ENCODE peak calls at places on chromosome X, in four cellular contexts. A is nephron progenitor cell, X is left lung, C is heart left ventricle. O is an unnamed sample.

GRCh38 chrX:9785944-9786741 is at the start of gene SHROOM2:
- DNase-seq in A (peak; percentile 68), X (peak; percentile 56), C (no peak), O (no peak)

GRCh38 chrX:119709630-119710029 is 16.7 kb upstream of the SEPTIN6 start:
- DNase-seq in X (no peak), A (no peak), C (no peak), O (no peak)

GRCh38 chrX:41559662-41560061 is 112.5 kb downstream of the NYX start:
- DNase-seq in A (no peak), C (peak; percentile 35), X (no peak), O (peak; percentile 38)

GRCh38 chrX:63430026-63430425 is 78.9 kb upstream of the SPIN4 start:
- DNase-seq in C (no peak), A (no peak), X (no peak), O (no peak)

GRCh38 chrX:137565921-137566745 is at the start of gene ZIC3:
- DNase-seq in A (peak; percentile 80), X (peak; percentile 76), C (peak; percentile 58), O (peak; percentile 29)

GRCh38 chrX:139559383-139560042 is 29.0 kb downstream of the F9 start:
- DNase-seq in C (peak; percentile 16), A (peak; percentile 21), X (no peak), O (no peak)

GRCh38 chrX:119696251-119696890 is 3.4 kb upstream of the SEPTIN6 start:
- DNase-seq in C (no peak), A (no peak), X (no peak), O (no peak)

GRCh38 chrX:40106677-40107290 is 9.0 kb upstream of the BCOR start:
- DNase-seq in C (no peak), X (no peak), A (no peak), O (no peak)

GRCh38 chrX:1659664-1660461 is 45.0 kb downstream of the ASMT start:
- DNase-seq in X (no peak), C (no peak), A (no peak), O (no peak)

GRCh38 chrX:41556958-41557357 is 109.8 kb downstream of the NYX start:
- DNase-seq in C (no peak), X (no peak), A (no peak), O (no peak)

GRCh38 chrX:46912673-46913491 is 661 bp downstream of the JADE3 start:
- DNase-seq in A (peak; percentile 61), X (peak; percentile 82), C (peak; percentile 23), O (peak; percentile 41)

GRCh38 chrX:41491267-41492004 is 44.3 kb downstream of the NYX start:
- DNase-seq in C (no peak), X (no peak), A (no peak), O (no peak)

GRCh38 chrX:109475174-109475891 is 6.6 kb downstream of the GUCY2F start:
- DNase-seq in A (peak; percentile 71), X (peak; percentile 2), C (peak; percentile 17), O (no peak)

GRCh38 chrX:109472939-109473713 is 8.8 kb downstream of the GUCY2F start:
- DNase-seq in A (peak; percentile 60), C (no peak), X (no peak), O (no peak)
- TF ChIP-seq CTCF in A (peak; percentile 59), C (no peak), X (no peak), O (no peak)

GRCh38 chrX:100911731-100912130 is 17.0 kb downstream of the XKRX start:
- DNase-seq in X (no peak), A (no peak), C (no peak), O (no peak)
- TF ChIP-seq CTCF in X (no peak), A (no peak), C (no peak), O (no peak)

GRCh38 chrX:131826572-131826971 is 196.5 kb upstream of the STK26 start:
- DNase-seq in C (no peak), X (no peak), A (no peak), O (no peak)

GRCh38 chrX:131828482-131828881 is 194.6 kb upstream of the STK26 start:
- DNase-seq in C (no peak), A (no peak), X (no peak), O (no peak)

GRCh38 chrX:131827935-131828334 is 195.2 kb upstream of the STK26 start:
- DNase-seq in A (peak; percentile 26), C (no peak), X (no peak), O (no peak)

GRCh38 chrX:131831185-131831520 is 191.9 kb upstream of the STK26 start:
- DNase-seq in A (no peak), C (no peak), X (no peak), O (no peak)

GRCh38 chrX:131830400-131831184 is 192.5 kb upstream of the STK26 start:
- DNase-seq in X (no peak), A (peak; percentile 80), C (peak; percentile 64), O (peak; percentile 83)
- TF ChIP-seq CTCF in X (peak; percentile 38), A (peak; percentile 62), C (peak; percentile 75), O (peak; percentile 52)

GRCh38 chrX:146707781-146708180 is 101.8 kb upstream of the CXorf51B start:
- DNase-seq in X (no peak), A (no peak), C (no peak), O (no peak)
- TF ChIP-seq CTCF in X (no peak), A (no peak), C (no peak), O (no peak)

GRCh38 chrX:80808160-80808735 is 1.4 kb downstream of the BRWD3 start:
- DNase-seq in C (peak; percentile 79), X (no peak), A (peak; percentile 52), O (peak; percentile 63)

GRCh38 chrX:80808854-80809493 is 703 bp downstream of the BRWD3 start:
- DNase-seq in C (peak; percentile 18), X (no peak), A (peak; percentile 10), O (peak; percentile 6)

GRCh38 chrX:80816051-80816450 is 6.4 kb upstream of the BRWD3 start:
- DNase-seq in C (no peak), A (no peak), X (no peak), O (no peak)

GRCh38 chrX:80810365-80810978 is 795 bp upstream of the BRWD3 start:
- DNase-seq in X (no peak), A (no peak), C (no peak), O (no peak)

DNA sequence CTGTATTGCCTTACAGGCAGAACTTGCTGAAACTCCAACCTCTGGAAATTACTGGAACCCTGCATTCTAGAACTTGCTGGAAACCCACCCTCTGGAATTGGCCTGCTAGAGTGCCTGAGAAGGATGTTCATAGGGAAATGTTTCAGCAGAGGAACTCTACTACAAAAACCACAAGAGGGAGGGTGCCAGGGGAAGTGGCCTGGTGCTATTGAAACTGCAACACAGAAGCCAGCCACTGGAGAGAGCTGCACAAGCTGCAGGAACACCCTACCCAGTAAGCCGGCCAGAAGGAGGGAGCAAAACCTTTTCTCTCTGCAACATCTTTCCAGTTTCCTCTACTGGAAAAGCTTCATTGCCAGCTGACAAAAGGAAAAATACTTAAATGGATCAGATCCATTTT is 2.5 kb upstream of the BRWD3 start:
- DNase-seq in A (no peak), C (peak; percentile 19), X (no peak), O (no peak)
- TF ChIP-seq CTCF in A (no peak), C (no peak), X (no peak), O (no peak)

DNA sequence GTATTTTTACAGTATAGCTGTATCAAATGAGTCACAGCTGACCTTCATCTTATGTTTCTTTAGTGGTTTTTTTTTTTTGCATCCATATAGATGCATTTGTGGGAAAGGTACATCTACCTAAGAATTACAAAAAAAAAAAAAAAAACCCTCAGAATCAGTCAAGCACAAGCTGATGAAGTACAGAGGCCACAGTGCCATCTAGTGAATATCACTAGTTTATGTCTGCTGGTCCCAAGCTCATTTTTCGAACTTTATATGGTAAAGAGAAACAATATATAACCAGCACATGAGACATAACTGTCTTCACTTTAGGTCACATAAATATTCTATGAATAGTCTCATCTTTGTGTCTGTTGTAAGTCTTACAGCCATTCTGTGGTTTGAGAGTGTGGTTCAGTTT is 220.1 kb downstream of the DLG3 start:
- DNase-seq in A (no peak), X (no peak), C (no peak), O (no peak)
- TF ChIP-seq CTCF in A (peak; percentile 20), X (no peak), C (no peak), O (no peak)

GRCh38 chrX:144896323-144896722 is 351.0 kb upstream of the SPANXN1 start:
- DNase-seq in C (no peak), A (no peak), X (no peak), O (no peak)
- TF ChIP-seq CTCF in C (no peak), A (peak; percentile 48), X (peak; percentile 15), O (no peak)

GRCh38 chrX:42680651-42681050 is 97.3 kb downstream of the PPP1R2C start:
- DNase-seq in A (no peak), X (no peak), C (no peak), O (no peak)
- TF ChIP-seq CTCF in A (no peak), X (no peak), C (no peak), O (no peak)